ENCODE peak calls at places on chromosomes 12 and 14, in four cellular contexts. One of them, this sample, is unnamed.
A peak's percentile ranks its signal among the peaks of the same experiment; 100 is the strongest.

GRCh38 chr12:80763874-80764273 is 47.2 kb downstream of the MYF5 start:
- DNase-seq in T-cell: no peak
- DNase-seq in Right ventricle myocardium superior: no peak
- DNase-seq in left ventricle myocardium superior: no peak
- DNase-seq in this sample: peak; percentile 70

GRCh38 chr12:47811581-47812484 is 7.9 kb downstream of the HDAC7 start:
- DNase-seq in T-cell: no peak
- DNase-seq in Right ventricle myocardium superior: peak; percentile 78
- DNase-seq in left ventricle myocardium superior: peak; percentile 76
- DNase-seq in this sample: peak; percentile 85

GRCh38 chr12:6538420-6539275 is 4.3 kb downstream of the GAPDH start:
- DNase-seq in left ventricle myocardium superior: no peak
- DNase-seq in Right ventricle myocardium superior: no peak
- DNase-seq in T-cell: no peak
- DNase-seq in this sample: peak; percentile 73

GRCh38 chr12:109591041-109591440 is 17.4 kb downstream of the MVK start:
- DNase-seq in Right ventricle myocardium superior: no peak
- DNase-seq in left ventricle myocardium superior: no peak
- DNase-seq in T-cell: no peak
- DNase-seq in this sample: no peak

GRCh38 chr12:28457785-28458184 is 267.5 kb downstream of the CCDC91 start:
- DNase-seq in Right ventricle myocardium superior: no peak
- DNase-seq in left ventricle myocardium superior: no peak
- DNase-seq in T-cell: no peak
- DNase-seq in this sample: no peak

GRCh38 chr12:3005736-3006135 is 46.5 kb downstream of the TEAD4 start:
- DNase-seq in T-cell: no peak
- DNase-seq in Right ventricle myocardium superior: no peak
- DNase-seq in left ventricle myocardium superior: no peak
- DNase-seq in this sample: peak; percentile 93

GRCh38 chr12:116442304-116442703 is 116.9 kb upstream of the MAP1LC3B2 start:
- DNase-seq in T-cell: no peak
- DNase-seq in Right ventricle myocardium superior: no peak
- DNase-seq in left ventricle myocardium superior: no peak
- DNase-seq in this sample: no peak

GRCh38 chr12:54420766-54421144 is 1.7 kb upstream of the ITGA5 start:
- DNase-seq in left ventricle myocardium superior: peak; percentile 63
- DNase-seq in Right ventricle myocardium superior: no peak
- DNase-seq in T-cell: no peak
- DNase-seq in this sample: no peak

GRCh38 chr14:41925409-41925808 is 318.7 kb downstream of the LRFN5 start:
- DNase-seq in T-cell: no peak
- DNase-seq in left ventricle myocardium superior: no peak
- DNase-seq in Right ventricle myocardium superior: no peak
- DNase-seq in this sample: no peak

GRCh38 chr14:47278233-47278842 is 397.1 kb downstream of the MDGA2 start:
- DNase-seq in Right ventricle myocardium superior: no peak
- DNase-seq in T-cell: no peak
- DNase-seq in left ventricle myocardium superior: no peak
- DNase-seq in this sample: no peak

GRCh38 chr14:103744621-103745395 is 29.2 kb downstream of the ZFYVE21 start:
- DNase-seq in Right ventricle myocardium superior: no peak
- DNase-seq in left ventricle myocardium superior: no peak
- DNase-seq in T-cell: no peak
- DNase-seq in this sample: no peak

GRCh38 chr14:102050625-102051024 is 36.2 kb downstream of the HSP90AA1 start:
- DNase-seq in Right ventricle myocardium superior: no peak
- DNase-seq in T-cell: no peak
- DNase-seq in left ventricle myocardium superior: no peak
- DNase-seq in this sample: peak; percentile 73

GRCh38 chr12:62078020-62078419 is 182.2 kb upstream of the USP15 start:
- DNase-seq in T-cell: no peak
- DNase-seq in Right ventricle myocardium superior: no peak
- DNase-seq in left ventricle myocardium superior: no peak
- DNase-seq in this sample: no peak

GRCh38 chr12:1656894-1657293 is 27.9 kb downstream of the WNT5B start:
- DNase-seq in Right ventricle myocardium superior: no peak
- DNase-seq in T-cell: no peak
- DNase-seq in left ventricle myocardium superior: peak; percentile 69
- DNase-seq in this sample: no peak

GRCh38 chr12:106960443-106960842 is 4.7 kb downstream of the TMEM263 start:
- DNase-seq in left ventricle myocardium superior: no peak
- DNase-seq in T-cell: no peak
- DNase-seq in Right ventricle myocardium superior: no peak
- DNase-seq in this sample: no peak

GRCh38 chr14:99605299-99605961 is 1.4 kb upstream of the CCDC85C start:
- DNase-seq in T-cell: peak; percentile 76
- DNase-seq in Right ventricle myocardium superior: peak; percentile 74
- DNase-seq in left ventricle myocardium superior: peak; percentile 80
- DNase-seq in this sample: peak; percentile 80

GRCh38 chr14:92718659-92719058 is 29.8 kb downstream of the LGMN start:
- DNase-seq in Right ventricle myocardium superior: no peak
- DNase-seq in left ventricle myocardium superior: no peak
- DNase-seq in T-cell: no peak
- DNase-seq in this sample: peak; percentile 21

GRCh38 chr12:73352826-73353225 is 1080.7 kb downstream of the TRHDE start:
- DNase-seq in left ventricle myocardium superior: no peak
- DNase-seq in T-cell: no peak
- DNase-seq in Right ventricle myocardium superior: no peak
- DNase-seq in this sample: no peak

GRCh38 chr14:61553730-61554641 is 141.3 kb upstream of the HIF1A start:
- DNase-seq in T-cell: no peak
- DNase-seq in left ventricle myocardium superior: no peak
- DNase-seq in Right ventricle myocardium superior: no peak
- DNase-seq in this sample: peak; percentile 99

GRCh38 chr14:83058068-83058467 is 1524.4 kb upstream of the SEL1L start:
- DNase-seq in T-cell: no peak
- DNase-seq in left ventricle myocardium superior: no peak
- DNase-seq in Right ventricle myocardium superior: no peak
- DNase-seq in this sample: no peak

GRCh38 chr12:50081096-50081808 is 3.9 kb upstream of the SMARCD1 start:
- DNase-seq in T-cell: no peak
- DNase-seq in Right ventricle myocardium superior: no peak
- DNase-seq in left ventricle myocardium superior: no peak
- DNase-seq in this sample: no peak

GRCh38 chr14:63499701-63500250 is 43.4 kb downstream of the PPP2R5E start:
- DNase-seq in left ventricle myocardium superior: no peak
- DNase-seq in T-cell: no peak
- DNase-seq in Right ventricle myocardium superior: no peak
- DNase-seq in this sample: peak; percentile 42

GRCh38 chr12:27424631-27425230 is 21.8 kb upstream of the SMCO2 start:
- DNase-seq in Right ventricle myocardium superior: no peak
- DNase-seq in left ventricle myocardium superior: no peak
- DNase-seq in T-cell: no peak
- DNase-seq in this sample: peak; percentile 44

GRCh38 chr14:51704465-51705050 is 52.8 kb downstream of the FRMD6 start:
- DNase-seq in Right ventricle myocardium superior: no peak
- DNase-seq in left ventricle myocardium superior: no peak
- DNase-seq in T-cell: no peak
- DNase-seq in this sample: no peak

GRCh38 chr12:63922446-63922845 is 77.9 kb downstream of the SRGAP1 start:
- DNase-seq in T-cell: no peak
- DNase-seq in Right ventricle myocardium superior: no peak
- DNase-seq in left ventricle myocardium superior: no peak
- DNase-seq in this sample: peak; percentile 80

GRCh38 chr12:17528394-17528793 is 561.6 kb downstream of the RERGL start:
- DNase-seq in T-cell: no peak
- DNase-seq in Right ventricle myocardium superior: no peak
- DNase-seq in left ventricle myocardium superior: no peak
- DNase-seq in this sample: no peak

GRCh38 chr14:52043690-52044089 is 25.2 kb downstream of the NID2 start:
- DNase-seq in Right ventricle myocardium superior: peak; percentile 54
- DNase-seq in left ventricle myocardium superior: peak; percentile 47
- DNase-seq in T-cell: peak; percentile 6
- DNase-seq in this sample: peak; percentile 38

GRCh38 chr12:3752096-3752709 is 706 bp downstream of the CRACR2A start:
- DNase-seq in T-cell: peak; percentile 55
- DNase-seq in left ventricle myocardium superior: peak; percentile 74
- DNase-seq in Right ventricle myocardium superior: peak; percentile 73
- DNase-seq in this sample: peak; percentile 26

GRCh38 chr14:22847661-22848341 is 11.4 kb downstream of the MMP14 start:
- DNase-seq in T-cell: no peak
- DNase-seq in left ventricle myocardium superior: no peak
- DNase-seq in Right ventricle myocardium superior: no peak
- DNase-seq in this sample: peak; percentile 49

GRCh38 chr14:50542941-50543418 is 10.6 kb upstream of the MAP4K5 start:
- DNase-seq in Right ventricle myocardium superior: no peak
- DNase-seq in left ventricle myocardium superior: no peak
- DNase-seq in T-cell: peak; percentile 45
- DNase-seq in this sample: peak; percentile 54

GRCh38 chr14:95132732-95133131 is 24.6 kb downstream of the DICER1 start:
- DNase-seq in Right ventricle myocardium superior: no peak
- DNase-seq in left ventricle myocardium superior: no peak
- DNase-seq in T-cell: no peak
- DNase-seq in this sample: no peak

GRCh38 chr12:104285740-104286537 is 17.6 kb upstream of the EID3 start:
- DNase-seq in T-cell: no peak
- DNase-seq in left ventricle myocardium superior: no peak
- DNase-seq in Right ventricle myocardium superior: no peak
- DNase-seq in this sample: no peak

GRCh38 chr14:56120091-56120632 is 2.0 kb downstream of the PELI2 start:
- DNase-seq in left ventricle myocardium superior: no peak
- DNase-seq in Right ventricle myocardium superior: no peak
- DNase-seq in T-cell: no peak
- DNase-seq in this sample: peak; percentile 1

GRCh38 chr14:54902521-54903420 is at the start of gene GCH1:
- DNase-seq in T-cell: peak; percentile 52
- DNase-seq in left ventricle myocardium superior: peak; percentile 83
- DNase-seq in Right ventricle myocardium superior: peak; percentile 81
- DNase-seq in this sample: peak; percentile 70

GRCh38 chr12:80936642-80937390 is 918 bp downstream of the LIN7A start:
- DNase-seq in Right ventricle myocardium superior: peak; percentile 61
- DNase-seq in left ventricle myocardium superior: peak; percentile 66
- DNase-seq in T-cell: no peak
- DNase-seq in this sample: peak; percentile 60

GRCh38 chr14:77208266-77208978 is 26.8 kb downstream of the TMEM63C start:
- DNase-seq in T-cell: peak; percentile 20
- DNase-seq in Right ventricle myocardium superior: peak; percentile 76
- DNase-seq in left ventricle myocardium superior: peak; percentile 80
- DNase-seq in this sample: peak; percentile 56

GRCh38 chr14:103891667-103892215 is 36.5 kb upstream of the TDRD9 start:
- DNase-seq in T-cell: no peak
- DNase-seq in Right ventricle myocardium superior: no peak
- DNase-seq in left ventricle myocardium superior: no peak
- DNase-seq in this sample: no peak

GRCh38 chr12:64826234-64826633 is 1.8 kb downstream of the TBC1D30 start:
- DNase-seq in Right ventricle myocardium superior: peak; percentile 67
- DNase-seq in T-cell: peak; percentile 32
- DNase-seq in left ventricle myocardium superior: peak; percentile 66
- DNase-seq in this sample: peak; percentile 34

GRCh38 chr12:102069707-102070106 is 7.9 kb upstream of the WASHC3 start:
- DNase-seq in left ventricle myocardium superior: no peak
- DNase-seq in T-cell: no peak
- DNase-seq in Right ventricle myocardium superior: no peak
- DNase-seq in this sample: no peak

GRCh38 chr12:119375619-119376018 is 41.1 kb downstream of the CCDC60 start:
- DNase-seq in Right ventricle myocardium superior: no peak
- DNase-seq in left ventricle myocardium superior: no peak
- DNase-seq in T-cell: no peak
- DNase-seq in this sample: no peak

This sample was measured in EL.